ENCODE peak calls at places on chromosomes 1 and 21, in five cellular contexts. One of them, this sample, is unnamed.

GRCh38 chr1:42748461-42749410 is 8.7 kb upstream of the CLDN19 start:
- DNase-seq in hepatic stellate cell: no peak
- DNase-seq in lower leg skin: no peak
- DNase-seq in activated CD4-positive, CD25-positive, alpha-beta regulatory T cell treated with anti-CD3 and anti-CD28 coated beads, Interleukin-2, amount 50 U/mL, for 72 hours: no peak
- DNase-seq in activated T-cell treated with anti-CD3 and anti-CD28 coated beads, Interleukin-2, amount 50 U/mL, for 48 hours: no peak
- DNase-seq in this sample: no peak

GRCh38 chr1:186564558-186564957 is 103.6 kb upstream of the PDC start:
- DNase-seq in hepatic stellate cell: no peak
- DNase-seq in lower leg skin: no peak
- DNase-seq in activated CD4-positive, CD25-positive, alpha-beta regulatory T cell treated with anti-CD3 and anti-CD28 coated beads, Interleukin-2, amount 50 U/mL, for 72 hours: no peak
- DNase-seq in activated T-cell treated with anti-CD3 and anti-CD28 coated beads, Interleukin-2, amount 50 U/mL, for 48 hours: no peak
- DNase-seq in this sample: no peak

GRCh38 chr1:33022650-33023200 is 14.0 kb downstream of the AK2 start:
- DNase-seq in hepatic stellate cell: no peak
- DNase-seq in lower leg skin: no peak
- DNase-seq in activated CD4-positive, CD25-positive, alpha-beta regulatory T cell treated with anti-CD3 and anti-CD28 coated beads, Interleukin-2, amount 50 U/mL, for 72 hours: no peak
- DNase-seq in activated T-cell treated with anti-CD3 and anti-CD28 coated beads, Interleukin-2, amount 50 U/mL, for 48 hours: no peak
- DNase-seq in this sample: no peak

GRCh38 chr1:9293512-9294439 is 1.1 kb downstream of the SPSB1 start:
- DNase-seq in hepatic stellate cell: peak
- DNase-seq in lower leg skin: no peak
- DNase-seq in activated CD4-positive, CD25-positive, alpha-beta regulatory T cell treated with anti-CD3 and anti-CD28 coated beads, Interleukin-2, amount 50 U/mL, for 72 hours: peak
- DNase-seq in activated T-cell treated with anti-CD3 and anti-CD28 coated beads, Interleukin-2, amount 50 U/mL, for 48 hours: peak
- DNase-seq in this sample: no peak

GRCh38 chr1:201000391-201000790 is 23.1 kb downstream of the KIF21B start:
- DNase-seq in hepatic stellate cell: no peak
- DNase-seq in lower leg skin: no peak
- DNase-seq in activated CD4-positive, CD25-positive, alpha-beta regulatory T cell treated with anti-CD3 and anti-CD28 coated beads, Interleukin-2, amount 50 U/mL, for 72 hours: no peak
- DNase-seq in activated T-cell treated with anti-CD3 and anti-CD28 coated beads, Interleukin-2, amount 50 U/mL, for 48 hours: no peak
- DNase-seq in this sample: no peak

GRCh38 chr1:69707103-69707502 is 139.4 kb downstream of the LRRC7 start:
- DNase-seq in hepatic stellate cell: no peak
- DNase-seq in lower leg skin: no peak
- DNase-seq in activated CD4-positive, CD25-positive, alpha-beta regulatory T cell treated with anti-CD3 and anti-CD28 coated beads, Interleukin-2, amount 50 U/mL, for 72 hours: no peak
- DNase-seq in activated T-cell treated with anti-CD3 and anti-CD28 coated beads, Interleukin-2, amount 50 U/mL, for 48 hours: no peak
- DNase-seq in this sample: no peak

GRCh38 chr1:87329051-87329755 is 523 bp downstream of the LMO4 start:
- DNase-seq in hepatic stellate cell: peak
- DNase-seq in lower leg skin: no peak
- DNase-seq in activated CD4-positive, CD25-positive, alpha-beta regulatory T cell treated with anti-CD3 and anti-CD28 coated beads, Interleukin-2, amount 50 U/mL, for 72 hours: peak
- DNase-seq in activated T-cell treated with anti-CD3 and anti-CD28 coated beads, Interleukin-2, amount 50 U/mL, for 48 hours: peak
- DNase-seq in this sample: no peak

GRCh38 chr21:33478858-33479678 is 706 bp downstream of the TMEM50B start:
- DNase-seq in hepatic stellate cell: peak
- DNase-seq in lower leg skin: no peak
- DNase-seq in activated CD4-positive, CD25-positive, alpha-beta regulatory T cell treated with anti-CD3 and anti-CD28 coated beads, Interleukin-2, amount 50 U/mL, for 72 hours: peak
- DNase-seq in activated T-cell treated with anti-CD3 and anti-CD28 coated beads, Interleukin-2, amount 50 U/mL, for 48 hours: peak
- DNase-seq in this sample: no peak

GRCh38 chr1:235017719-235018118 is 110.9 kb downstream of the TOMM20 start:
- DNase-seq in hepatic stellate cell: no peak
- DNase-seq in lower leg skin: no peak
- DNase-seq in activated CD4-positive, CD25-positive, alpha-beta regulatory T cell treated with anti-CD3 and anti-CD28 coated beads, Interleukin-2, amount 50 U/mL, for 72 hours: no peak
- DNase-seq in activated T-cell treated with anti-CD3 and anti-CD28 coated beads, Interleukin-2, amount 50 U/mL, for 48 hours: no peak
- DNase-seq in this sample: no peak

GRCh38 chr1:62311473-62311943 is 7.7 kb downstream of the KANK4 start:
- DNase-seq in hepatic stellate cell: no peak
- DNase-seq in lower leg skin: no peak
- DNase-seq in activated CD4-positive, CD25-positive, alpha-beta regulatory T cell treated with anti-CD3 and anti-CD28 coated beads, Interleukin-2, amount 50 U/mL, for 72 hours: no peak
- DNase-seq in activated T-cell treated with anti-CD3 and anti-CD28 coated beads, Interleukin-2, amount 50 U/mL, for 48 hours: no peak
- DNase-seq in this sample: no peak

GRCh38 chr1:197786280-197786679 is 11.0 kb upstream of the DENND1B start:
- DNase-seq in hepatic stellate cell: no peak
- DNase-seq in lower leg skin: no peak
- DNase-seq in activated CD4-positive, CD25-positive, alpha-beta regulatory T cell treated with anti-CD3 and anti-CD28 coated beads, Interleukin-2, amount 50 U/mL, for 72 hours: no peak
- DNase-seq in activated T-cell treated with anti-CD3 and anti-CD28 coated beads, Interleukin-2, amount 50 U/mL, for 48 hours: no peak
- DNase-seq in this sample: no peak

GRCh38 chr1:58575831-58576726 is 973 bp downstream of the TACSTD2 start:
- DNase-seq in hepatic stellate cell: no peak
- DNase-seq in lower leg skin: no peak
- DNase-seq in activated CD4-positive, CD25-positive, alpha-beta regulatory T cell treated with anti-CD3 and anti-CD28 coated beads, Interleukin-2, amount 50 U/mL, for 72 hours: peak
- DNase-seq in activated T-cell treated with anti-CD3 and anti-CD28 coated beads, Interleukin-2, amount 50 U/mL, for 48 hours: peak
- DNase-seq in this sample: no peak

GRCh38 chr1:184648160-184648855 is 106.3 kb downstream of the EDEM3 start:
- DNase-seq in hepatic stellate cell: no peak
- DNase-seq in lower leg skin: no peak
- DNase-seq in activated CD4-positive, CD25-positive, alpha-beta regulatory T cell treated with anti-CD3 and anti-CD28 coated beads, Interleukin-2, amount 50 U/mL, for 72 hours: no peak
- DNase-seq in activated T-cell treated with anti-CD3 and anti-CD28 coated beads, Interleukin-2, amount 50 U/mL, for 48 hours: no peak
- DNase-seq in this sample: no peak

GRCh38 chr1:185561629-185562028 is 172.6 kb upstream of the HMCN1 start:
- DNase-seq in hepatic stellate cell: no peak
- DNase-seq in lower leg skin: no peak
- DNase-seq in activated CD4-positive, CD25-positive, alpha-beta regulatory T cell treated with anti-CD3 and anti-CD28 coated beads, Interleukin-2, amount 50 U/mL, for 72 hours: no peak
- DNase-seq in activated T-cell treated with anti-CD3 and anti-CD28 coated beads, Interleukin-2, amount 50 U/mL, for 48 hours: no peak
- DNase-seq in this sample: no peak

GRCh38 chr21:38241029-38241740 is 15.6 kb upstream of the KCNJ15 start:
- DNase-seq in hepatic stellate cell: no peak
- DNase-seq in lower leg skin: peak
- DNase-seq in activated CD4-positive, CD25-positive, alpha-beta regulatory T cell treated with anti-CD3 and anti-CD28 coated beads, Interleukin-2, amount 50 U/mL, for 72 hours: no peak
- DNase-seq in activated T-cell treated with anti-CD3 and anti-CD28 coated beads, Interleukin-2, amount 50 U/mL, for 48 hours: no peak
- DNase-seq in this sample: no peak

GRCh38 chr1:94602312-94602711 is 60.8 kb upstream of the F3 start:
- DNase-seq in hepatic stellate cell: no peak
- DNase-seq in lower leg skin: no peak
- DNase-seq in activated CD4-positive, CD25-positive, alpha-beta regulatory T cell treated with anti-CD3 and anti-CD28 coated beads, Interleukin-2, amount 50 U/mL, for 72 hours: no peak
- DNase-seq in activated T-cell treated with anti-CD3 and anti-CD28 coated beads, Interleukin-2, amount 50 U/mL, for 48 hours: no peak
- DNase-seq in this sample: no peak